ENCODE peak calls at places on chromosomes 12 and 14, in eight cellular contexts. E, K, M, L, R, U, S and D are unnamed samples.

GRCh38 chr14:32611752-32612151 is 282.7 kb downstream of the AKAP6 start:
- DNase-seq in E (no peak), K (peak), M (peak), L (no peak), R (peak), U (peak), S (no peak), D (peak)

GRCh38 chr14:52313493-52313881 is 625 bp upstream of the PTGER2 start:
- DNase-seq in E (peak), K (no peak), M (no peak), L (no peak), R (peak), U (no peak), S (no peak), D (peak)

GRCh38 chr12:118749656-118750055 is 231.7 kb upstream of the SRRM4 start:
- DNase-seq in E (no peak), K (no peak), M (no peak), L (no peak), R (no peak), U (no peak), S (no peak), D (no peak)

GRCh38 chr12:83575326-83575725 is 888.6 kb downstream of the TMTC2 start:
- DNase-seq in E (no peak), K (no peak), M (no peak), L (no peak), R (no peak), U (no peak), S (no peak), D (no peak)

GRCh38 chr12:61490732-61491498 is 769.3 kb upstream of the USP15 start:
- DNase-seq in E (no peak), K (no peak), M (peak), L (no peak), R (no peak), U (peak), S (no peak), D (peak)

GRCh38 chr14:63926641-63927040 is 73.8 kb downstream of the SYNE2 start:
- DNase-seq in E (no peak), K (no peak), M (no peak), L (no peak), R (no peak), U (no peak), S (no peak), D (no peak)

GRCh38 chr14:96245710-96246534 is 10.1 kb upstream of the BDKRB1 start:
- DNase-seq in E (no peak), K (peak), M (no peak), L (no peak), R (peak), U (peak), S (no peak), D (peak)

GRCh38 chr12:78209851-78210493 is 379.3 kb downstream of the NAV3 start:
- DNase-seq in E (no peak), K (peak), M (peak), L (no peak), R (peak), U (peak), S (peak), D (no peak)

GRCh38 chr12:78271546-78271945 is 440.9 kb downstream of the NAV3 start:
- DNase-seq in E (no peak), K (no peak), M (no peak), L (no peak), R (peak), U (peak), S (no peak), D (peak)

GRCh38 chr12:98973395-98973794 is 328.3 kb downstream of the APAF1 start:
- DNase-seq in E (no peak), K (no peak), M (peak), L (no peak), R (no peak), U (peak), S (no peak), D (peak)

GRCh38 chr14:75310295-75311059 is 31.8 kb downstream of the FOS start:
- DNase-seq in E (no peak), K (peak), M (peak), L (no peak), R (peak), U (peak), S (peak), D (peak)

GRCh38 chr12:102444707-102445106 is 35.7 kb downstream of the IGF1 start:
- DNase-seq in E (no peak), K (no peak), M (no peak), L (no peak), R (no peak), U (no peak), S (no peak), D (no peak)

GRCh38 chr14:68060198-68060597 is 240.6 kb downstream of the RAD51B start:
- DNase-seq in E (no peak), K (no peak), M (no peak), L (no peak), R (no peak), U (no peak), S (no peak), D (no peak)

GRCh38 chr12:46386877-46387629 is 14.5 kb upstream of the SLC38A2 start:
- DNase-seq in E (no peak), K (no peak), M (peak), L (no peak), R (peak), U (peak), S (no peak), D (peak)

GRCh38 chr14:89330236-89331002 is 86.6 kb downstream of the FOXN3 start:
- DNase-seq in E (no peak), K (no peak), M (peak), L (no peak), R (peak), U (peak), S (no peak), D (no peak)

GRCh38 chr14:65664436-65664835 is 251.9 kb downstream of the FUT8 start:
- DNase-seq in E (no peak), K (no peak), M (no peak), L (no peak), R (no peak), U (no peak), S (no peak), D (no peak)

GRCh38 chr14:75577724-75578098 is 709 bp upstream of the FLVCR2 start:
- DNase-seq in E (peak), K (peak), M (peak), L (peak), R (peak), U (peak), S (peak), D (peak)

GRCh38 chr14:100384819-100385813 is 62.0 kb downstream of the SLC25A47 start:
- DNase-seq in E (no peak), K (peak), M (peak), L (no peak), R (peak), U (peak), S (no peak), D (peak)

GRCh38 chr14:79265366-79265765 is 945.9 kb downstream of the DIO2 start:
- DNase-seq in E (no peak), K (no peak), M (no peak), L (no peak), R (peak), U (no peak), S (no peak), D (no peak)

GRCh38 chr14:44928793-44929192 is 33.0 kb downstream of the KLHL28 start:
- DNase-seq in E (no peak), K (no peak), M (no peak), L (no peak), R (no peak), U (no peak), S (no peak), D (no peak)

GRCh38 chr12:45458854-45459807 is 243.2 kb downstream of the ANO6 start:
- DNase-seq in E (no peak), K (no peak), M (peak), L (no peak), R (peak), U (peak), S (no peak), D (peak)

GRCh38 chr12:49776413-49776812 is 35.1 kb downstream of the TMBIM6 start:
- DNase-seq in E (peak), K (peak), M (peak), L (no peak), R (peak), U (peak), S (peak), D (peak)

GRCh38 chr14:73785834-73786631 is 65.6 kb upstream of the PTGR2 start:
- DNase-seq in E (peak), K (peak), M (peak), L (peak), R (peak), U (peak), S (peak), D (peak)

GRCh38 chr12:77681726-77682125 is 149.0 kb upstream of the NAV3 start:
- DNase-seq in E (no peak), K (no peak), M (no peak), L (no peak), R (no peak), U (no peak), S (no peak), D (no peak)

GRCh38 chr12:57268264-57268663 is 17.3 kb upstream of the STAC3 start:
- DNase-seq in E (no peak), K (no peak), M (peak), L (no peak), R (peak), U (no peak), S (no peak), D (no peak)

GRCh38 chr12:111937429-111937828 is 75.5 kb downstream of the TMEM116 start:
- DNase-seq in E (no peak), K (no peak), M (peak), L (no peak), R (peak), U (peak), S (no peak), D (no peak)

GRCh38 chr14:50860478-50861086 is 11.3 kb upstream of the ABHD12B start:
- DNase-seq in E (peak), K (peak), M (peak), L (peak), R (peak), U (peak), S (peak), D (peak)

GRCh38 chr14:88995437-88996198 is 171.2 kb downstream of the TTC8 start:
- DNase-seq in E (no peak), K (no peak), M (peak), L (no peak), R (peak), U (peak), S (no peak), D (peak)

GRCh38 chr12:43852744-43853143 is 16.9 kb downstream of the TMEM117 start:
- DNase-seq in E (no peak), K (no peak), M (no peak), L (no peak), R (no peak), U (no peak), S (no peak), D (no peak)

GRCh38 chr12:8493084-8493483 is 20.2 kb upstream of the CLEC4D start:
- DNase-seq in E (peak), K (peak), M (no peak), L (no peak), R (no peak), U (no peak), S (no peak), D (no peak)

GRCh38 chr14:77133718-77134338 is 7.8 kb downstream of the ZDHHC22 start:
- DNase-seq in E (peak), K (no peak), M (peak), L (peak), R (peak), U (peak), S (no peak), D (peak)

GRCh38 chr14:23056956-23057756 is at the start of gene CDH24:
- DNase-seq in E (peak), K (no peak), M (peak), L (peak), R (peak), U (peak), S (peak), D (peak)

GRCh38 chr14:22456421-22456820 is 132.6 kb downstream of the DAD1 start:
- DNase-seq in E (no peak), K (no peak), M (no peak), L (no peak), R (no peak), U (no peak), S (no peak), D (no peak)

GRCh38 chr12:92973614-92974013 is 44.5 kb upstream of the EEA1 start:
- DNase-seq in E (no peak), K (no peak), M (peak), L (no peak), R (peak), U (peak), S (no peak), D (peak)

GRCh38 chr14:104977681-104978647 is at the start of gene AHNAK2:
- DNase-seq in E (peak), K (peak), M (peak), L (no peak), R (peak), U (peak), S (peak), D (peak)

GRCh38 chr12:18824287-18824686 is 86.4 kb downstream of the CAPZA3 start:
- DNase-seq in E (no peak), K (no peak), M (no peak), L (no peak), R (no peak), U (no peak), S (no peak), D (no peak)

GRCh38 chr12:119659289-119659897 is 8.5 kb upstream of the PRKAB1 start:
- DNase-seq in E (peak), K (peak), M (peak), L (no peak), R (peak), U (peak), S (peak), D (peak)